ENCODE peak calls at places on chromosomes 6 and 20, in eight cellular contexts. One of them, this sample, is unnamed.

GRCh38 chr6:111724505-111724904 is 118.8 kb upstream of the TRAF3IP2 start:
- DNase-seq in ascending aorta: no peak
- DNase-seq in nephron progenitor cell: no peak
- DNase-seq in lung: no peak
- DNase-seq in cardiac fibroblast: no peak
- DNase-seq in GM13977: peak
- DNase-seq in psoas muscle: no peak
- DNase-seq in HFF-Myc: no peak
- DNase-seq in this sample: no peak

GRCh38 chr20:37257993-37258392 is 3.6 kb downstream of the GHRH start:
- DNase-seq in HFF-Myc: no peak
- DNase-seq in ascending aorta: no peak
- DNase-seq in nephron progenitor cell: peak
- DNase-seq in GM13977: no peak
- DNase-seq in lung: no peak
- DNase-seq in cardiac fibroblast: no peak
- DNase-seq in psoas muscle: no peak
- DNase-seq in this sample: no peak

GRCh38 chr6:136656121-136656520 is 105.9 kb upstream of the MAP7 start:
- DNase-seq in lung: no peak
- DNase-seq in ascending aorta: no peak
- DNase-seq in cardiac fibroblast: peak
- DNase-seq in HFF-Myc: no peak
- DNase-seq in psoas muscle: no peak
- DNase-seq in nephron progenitor cell: no peak
- DNase-seq in GM13977: no peak
- DNase-seq in this sample: no peak

GRCh38 chr20:63635431-63636141 is 8.7 kb upstream of the GMEB2 start:
- DNase-seq in cardiac fibroblast: no peak
- DNase-seq in HFF-Myc: no peak
- DNase-seq in ascending aorta: no peak
- DNase-seq in GM13977: no peak
- DNase-seq in lung: no peak
- DNase-seq in psoas muscle: no peak
- DNase-seq in nephron progenitor cell: no peak
- DNase-seq in this sample: no peak

GRCh38 chr6:21886601-21887091 is 293.1 kb downstream of the SOX4 start:
- DNase-seq in lung: no peak
- DNase-seq in GM13977: no peak
- DNase-seq in nephron progenitor cell: no peak
- DNase-seq in HFF-Myc: no peak
- DNase-seq in ascending aorta: no peak
- DNase-seq in psoas muscle: no peak
- DNase-seq in cardiac fibroblast: no peak
- DNase-seq in this sample: no peak

GRCh38 chr6:106241498-106241897 is 84.1 kb downstream of the ATG5 start:
- DNase-seq in psoas muscle: no peak
- DNase-seq in nephron progenitor cell: no peak
- DNase-seq in HFF-Myc: no peak
- DNase-seq in cardiac fibroblast: no peak
- DNase-seq in GM13977: no peak
- DNase-seq in ascending aorta: no peak
- DNase-seq in lung: no peak
- DNase-seq in this sample: no peak

GRCh38 chr6:152863618-152864326 is 113.2 kb downstream of the VIP start:
- DNase-seq in GM13977: peak
- DNase-seq in cardiac fibroblast: peak
- DNase-seq in lung: peak
- DNase-seq in HFF-Myc: peak
- DNase-seq in nephron progenitor cell: peak
- DNase-seq in ascending aorta: peak
- DNase-seq in psoas muscle: peak
- DNase-seq in this sample: peak

GRCh38 chr6:89243331-89243629 is 26.1 kb upstream of the GABRR1 start:
- DNase-seq in psoas muscle: no peak
- DNase-seq in nephron progenitor cell: no peak
- DNase-seq in GM13977: no peak
- DNase-seq in cardiac fibroblast: no peak
- DNase-seq in HFF-Myc: no peak
- DNase-seq in lung: no peak
- DNase-seq in ascending aorta: no peak
- DNase-seq in this sample: no peak

GRCh38 chr6:111941686-111942330 is 68.6 kb upstream of the FYN start:
- DNase-seq in HFF-Myc: no peak
- DNase-seq in nephron progenitor cell: no peak
- DNase-seq in psoas muscle: no peak
- DNase-seq in ascending aorta: no peak
- DNase-seq in cardiac fibroblast: peak
- DNase-seq in lung: no peak
- DNase-seq in GM13977: no peak
- DNase-seq in this sample: no peak

GRCh38 chr6:161215193-161215592 is 58.7 kb downstream of the AGPAT4 start:
- DNase-seq in psoas muscle: no peak
- DNase-seq in cardiac fibroblast: peak
- DNase-seq in lung: no peak
- DNase-seq in GM13977: no peak
- DNase-seq in nephron progenitor cell: no peak
- DNase-seq in HFF-Myc: peak
- DNase-seq in ascending aorta: no peak
- DNase-seq in this sample: no peak

DNA sequence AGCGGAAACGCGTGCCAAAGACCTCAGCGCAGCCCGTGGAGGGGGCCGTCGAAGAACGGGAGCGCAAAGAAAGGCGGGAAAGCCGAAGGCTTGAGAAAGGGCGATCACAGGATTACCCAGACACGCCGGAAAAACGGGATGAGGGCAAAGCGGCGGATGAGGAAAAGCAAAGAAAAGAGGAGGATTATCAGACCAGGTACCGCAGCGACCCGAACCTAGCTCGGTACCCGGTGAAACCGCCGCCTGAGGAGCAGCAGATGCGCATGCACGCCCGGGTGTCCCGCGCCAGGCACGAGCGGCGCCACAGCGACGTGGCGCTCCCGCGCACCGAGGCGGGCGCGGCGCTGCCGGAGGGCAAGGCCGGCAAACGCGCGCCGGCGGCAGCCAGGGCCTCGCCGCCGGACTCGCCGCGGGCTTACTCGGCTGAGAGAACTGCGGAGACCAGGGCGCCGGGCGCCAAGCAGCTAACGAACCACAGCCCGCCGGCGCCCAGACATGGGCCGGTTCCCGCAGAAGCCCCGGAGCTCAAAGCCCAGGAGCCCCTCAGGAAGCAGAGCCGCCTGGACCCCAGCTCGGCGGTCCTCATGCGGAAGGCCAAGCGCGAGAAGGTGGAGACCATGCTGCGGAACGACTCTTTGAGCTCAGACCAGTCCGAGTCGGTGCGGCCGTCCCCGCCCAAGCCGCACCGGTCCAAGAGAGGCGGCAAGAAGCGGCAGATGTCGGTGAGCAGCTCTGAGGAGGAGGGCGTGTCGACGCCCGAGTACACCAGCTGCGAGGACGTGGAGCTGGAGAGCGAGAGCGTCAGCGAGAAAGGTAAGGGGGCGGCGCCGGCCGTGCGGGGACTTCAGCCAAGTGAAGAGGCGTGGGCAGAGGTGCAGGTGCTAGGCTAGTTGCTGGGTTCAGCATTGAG is 296.2 kb downstream of the RIMS1 start:
- DNase-seq in nephron progenitor cell: peak
- DNase-seq in HFF-Myc: no peak
- DNase-seq in GM13977: peak
- DNase-seq in lung: peak
- DNase-seq in cardiac fibroblast: peak
- DNase-seq in ascending aorta: no peak
- DNase-seq in psoas muscle: peak
- DNase-seq in this sample: peak
- TF ChIP-seq CTCF in nephron progenitor cell: no peak
- TF ChIP-seq CTCF in HFF-Myc: no peak
- TF ChIP-seq CTCF in GM13977: no peak
- TF ChIP-seq CTCF in lung: no peak
- TF ChIP-seq CTCF in cardiac fibroblast: no peak
- TF ChIP-seq CTCF in ascending aorta: no peak
- TF ChIP-seq CTCF in psoas muscle: no peak
- TF ChIP-seq CTCF in this sample: no peak

GRCh38 chr6:45422541-45423110 is 44.9 kb upstream of the SUPT3H start:
- DNase-seq in ascending aorta: no peak
- DNase-seq in lung: peak
- DNase-seq in GM13977: no peak
- DNase-seq in psoas muscle: peak
- DNase-seq in nephron progenitor cell: peak
- DNase-seq in HFF-Myc: no peak
- DNase-seq in cardiac fibroblast: peak
- DNase-seq in this sample: peak

GRCh38 chr6:45420083-45420908 is 42.6 kb upstream of the SUPT3H start:
- DNase-seq in HFF-Myc: no peak
- DNase-seq in lung: no peak
- DNase-seq in nephron progenitor cell: peak
- DNase-seq in GM13977: peak
- DNase-seq in ascending aorta: no peak
- DNase-seq in cardiac fibroblast: peak
- DNase-seq in psoas muscle: no peak
- DNase-seq in this sample: no peak

GRCh38 chr6:45423111-45423900 is 45.6 kb upstream of the SUPT3H start:
- DNase-seq in lung: no peak
- DNase-seq in nephron progenitor cell: peak
- DNase-seq in GM13977: peak
- DNase-seq in cardiac fibroblast: no peak
- DNase-seq in ascending aorta: no peak
- DNase-seq in HFF-Myc: no peak
- DNase-seq in psoas muscle: peak
- DNase-seq in this sample: peak

GRCh38 chr6:45420909-45421699 is 43.4 kb upstream of the SUPT3H start:
- DNase-seq in nephron progenitor cell: no peak
- DNase-seq in psoas muscle: no peak
- DNase-seq in lung: no peak
- DNase-seq in cardiac fibroblast: no peak
- DNase-seq in GM13977: no peak
- DNase-seq in HFF-Myc: no peak
- DNase-seq in ascending aorta: no peak
- DNase-seq in this sample: no peak

GRCh38 chr6:45421700-45422540 is 44.2 kb upstream of the SUPT3H start:
- DNase-seq in nephron progenitor cell: peak
- DNase-seq in ascending aorta: peak
- DNase-seq in cardiac fibroblast: peak
- DNase-seq in psoas muscle: peak
- DNase-seq in GM13977: peak
- DNase-seq in HFF-Myc: no peak
- DNase-seq in lung: peak
- DNase-seq in this sample: peak
- TF ChIP-seq CTCF in nephron progenitor cell: no peak
- TF ChIP-seq CTCF in ascending aorta: peak
- TF ChIP-seq CTCF in cardiac fibroblast: peak
- TF ChIP-seq CTCF in psoas muscle: no peak
- TF ChIP-seq CTCF in GM13977: peak
- TF ChIP-seq CTCF in HFF-Myc: peak
- TF ChIP-seq CTCF in lung: no peak
- TF ChIP-seq CTCF in this sample: no peak

GRCh38 chr6:11714116-11714797 is 64.3 kb downstream of the ADTRP start:
- DNase-seq in cardiac fibroblast: no peak
- DNase-seq in HFF-Myc: no peak
- DNase-seq in GM13977: peak
- DNase-seq in ascending aorta: no peak
- DNase-seq in lung: no peak
- DNase-seq in nephron progenitor cell: no peak
- DNase-seq in psoas muscle: no peak
- DNase-seq in this sample: no peak

GRCh38 chr6:11722224-11722623 is 56.4 kb downstream of the ADTRP start:
- DNase-seq in GM13977: no peak
- DNase-seq in cardiac fibroblast: no peak
- DNase-seq in lung: no peak
- DNase-seq in nephron progenitor cell: no peak
- DNase-seq in HFF-Myc: no peak
- DNase-seq in ascending aorta: no peak
- DNase-seq in psoas muscle: no peak
- DNase-seq in this sample: no peak

GRCh38 chr6:11718461-11718860 is 60.1 kb downstream of the ADTRP start:
- DNase-seq in GM13977: no peak
- DNase-seq in nephron progenitor cell: no peak
- DNase-seq in lung: no peak
- DNase-seq in HFF-Myc: no peak
- DNase-seq in psoas muscle: no peak
- DNase-seq in cardiac fibroblast: no peak
- DNase-seq in ascending aorta: no peak
- DNase-seq in this sample: no peak

GRCh38 chr6:11714798-11715285 is 63.8 kb downstream of the ADTRP start:
- DNase-seq in HFF-Myc: no peak
- DNase-seq in lung: no peak
- DNase-seq in ascending aorta: no peak
- DNase-seq in psoas muscle: no peak
- DNase-seq in GM13977: no peak
- DNase-seq in cardiac fibroblast: no peak
- DNase-seq in nephron progenitor cell: no peak
- DNase-seq in this sample: no peak

DNA sequence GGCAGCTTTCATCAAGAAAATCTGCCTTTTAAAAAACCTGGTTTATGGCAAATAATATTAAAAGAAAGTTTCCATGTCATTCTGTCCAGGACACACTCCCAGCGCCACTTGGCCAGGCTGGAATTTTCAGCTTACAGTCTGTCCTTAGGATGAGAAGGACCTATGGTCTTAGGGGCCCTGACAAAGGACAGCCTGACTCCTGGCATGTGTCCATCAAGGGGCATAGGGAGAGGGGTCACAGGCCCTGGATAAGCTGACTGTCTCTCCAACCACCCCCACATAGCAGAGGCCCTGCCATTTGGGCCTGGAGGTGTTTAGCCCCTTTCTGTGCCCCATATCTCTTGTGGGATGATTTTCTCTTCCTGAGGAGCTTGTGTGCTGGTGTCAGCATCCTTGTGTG is 60.6 kb downstream of the ADTRP start:
- DNase-seq in nephron progenitor cell: no peak
- DNase-seq in cardiac fibroblast: no peak
- DNase-seq in lung: no peak
- DNase-seq in GM13977: no peak
- DNase-seq in psoas muscle: no peak
- DNase-seq in HFF-Myc: no peak
- DNase-seq in ascending aorta: no peak
- DNase-seq in this sample: no peak
- TF ChIP-seq CTCF in nephron progenitor cell: no peak
- TF ChIP-seq CTCF in cardiac fibroblast: no peak
- TF ChIP-seq CTCF in lung: no peak
- TF ChIP-seq CTCF in GM13977: no peak
- TF ChIP-seq CTCF in psoas muscle: no peak
- TF ChIP-seq CTCF in HFF-Myc: no peak
- TF ChIP-seq CTCF in ascending aorta: no peak
- TF ChIP-seq CTCF in this sample: no peak

DNA sequence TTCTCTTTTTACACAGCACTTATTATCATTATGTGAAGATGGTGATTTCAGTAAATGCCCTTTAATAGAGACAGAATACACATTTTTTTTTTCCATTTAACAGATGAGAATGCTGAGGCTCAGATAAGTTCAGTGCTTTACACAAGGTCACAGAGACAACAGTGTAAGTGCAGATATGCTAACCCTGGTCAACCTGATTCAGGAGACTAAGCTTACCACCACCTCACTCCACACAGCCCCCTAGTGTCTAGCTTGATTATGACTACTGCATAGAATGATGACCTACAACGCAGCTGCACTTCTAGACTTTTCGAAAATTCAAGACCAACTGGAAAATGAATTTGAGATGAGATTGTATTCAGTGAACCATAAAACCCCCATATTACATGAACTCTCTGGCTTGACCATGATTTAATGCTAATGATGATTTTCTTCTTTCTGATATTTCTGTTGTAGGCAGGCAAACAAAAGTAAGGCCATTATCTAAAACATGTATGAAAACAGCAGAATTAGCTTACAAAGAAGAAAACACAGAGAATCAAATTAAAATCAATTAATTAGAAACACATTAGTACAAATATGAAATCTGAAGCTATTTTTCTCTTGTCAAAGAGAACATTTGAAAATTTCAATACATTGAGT is 212.1 kb upstream of the PHACTR1 start:
- DNase-seq in psoas muscle: no peak
- DNase-seq in lung: no peak
- DNase-seq in GM13977: peak
- DNase-seq in nephron progenitor cell: no peak
- DNase-seq in HFF-Myc: no peak
- DNase-seq in ascending aorta: no peak
- DNase-seq in cardiac fibroblast: no peak
- DNase-seq in this sample: no peak
- TF ChIP-seq CTCF in psoas muscle: no peak
- TF ChIP-seq CTCF in lung: no peak
- TF ChIP-seq CTCF in GM13977: peak
- TF ChIP-seq CTCF in nephron progenitor cell: peak
- TF ChIP-seq CTCF in HFF-Myc: peak
- TF ChIP-seq CTCF in ascending aorta: no peak
- TF ChIP-seq CTCF in cardiac fibroblast: peak
- TF ChIP-seq CTCF in this sample: peak

This sample was measured in glutamatergic neuron.